ENCODE peak calls at places on chromosomes 2 and 18, in ten cellular contexts. D is fibroblast of lung; B is NCI-H1105; F is activated CD4-positive, CD25-positive, alpha-beta regulatory T cell; C is SW480; H is Right ventricle myocardium superior; R is right atrium auricular region; I is NCI-H1092 treated with DMSO at 0.1 percent for 48 hours; S is DMS153; T is GM20000. G is an unnamed sample.

GRCh38 chr2:44186800-44187199 is 18.1 kb downstream of the PPM1B start:
- DNase-seq in I (no peak), R (no peak), C (no peak), H (no peak), F (no peak), B (no peak), D (no peak), S (no peak), T (no peak), G (no peak)

GRCh38 chr2:187581125-187581896 is 27.1 kb upstream of the TFPI start:
- DNase-seq in S (no peak), R (no peak), I (peak), B (peak), H (no peak), T (peak), F (no peak), D (peak), C (peak), G (no peak)

GRCh38 chr2:235561450-235561849 is 67.6 kb downstream of the AGAP1 start:
- DNase-seq in C (no peak), T (no peak), H (no peak), I (no peak), S (no peak), R (no peak), B (no peak), D (no peak), F (no peak), G (no peak)

GRCh38 chr2:73087311-73087710 is 15.8 kb upstream of the SFXN5 start:
- DNase-seq in S (no peak), T (no peak), I (no peak), H (no peak), B (no peak), C (no peak), R (no peak), F (no peak), D (no peak), G (no peak)

GRCh38 chr2:105612049-105612448 is 132.7 kb upstream of the NCK2 start:
- DNase-seq in C (no peak), B (no peak), S (no peak), T (no peak), I (no peak), R (no peak), H (no peak), F (no peak), D (no peak), G (no peak)

GRCh38 chr2:239648607-239649006 is 247.8 kb upstream of the HDAC4 start:
- DNase-seq in C (no peak), R (no peak), T (no peak), S (no peak), I (no peak), F (no peak), H (no peak), D (no peak), B (no peak), G (no peak)

GRCh38 chr18:32910694-32911296 is 138.0 kb upstream of the KLHL14 start:
- DNase-seq in I (no peak), R (no peak), T (no peak), H (no peak), S (no peak), C (no peak), F (no peak), D (peak), B (no peak), G (no peak)

GRCh38 chr2:96888082-96889011 is 18.5 kb upstream of the SEMA4C start:
- DNase-seq in T (no peak), D (no peak), H (peak), C (no peak), S (peak), I (no peak), R (no peak), B (no peak), F (no peak), G (peak)

GRCh38 chr2:211157856-211158463 is 601.6 kb downstream of the CPS1 start:
- DNase-seq in F (peak), D (peak), R (peak), I (peak), B (peak), H (peak), T (peak), C (peak), S (peak), G (peak)

GRCh38 chr2:174633621-174633927 is 36.0 kb upstream of the WIPF1 start:
- DNase-seq in F (no peak), D (no peak), T (no peak), I (no peak), B (no peak), C (no peak), H (no peak), R (no peak), S (no peak), G (no peak)

GRCh38 chr2:2046497-2046896 is 284.6 kb downstream of the MYT1L start:
- DNase-seq in C (no peak), B (no peak), D (no peak), H (no peak), S (no peak), F (no peak), I (no peak), R (no peak), T (no peak), G (no peak)

GRCh38 chr2:51813245-51813644 is 781.3 kb upstream of the NRXN1 start:
- DNase-seq in D (peak), C (no peak), H (no peak), R (no peak), B (no peak), S (peak), F (no peak), I (no peak), T (no peak), G (no peak)

GRCh38 chr18:62616331-62616805 is 93.5 kb downstream of the ZCCHC2 start:
- DNase-seq in I (no peak), T (no peak), B (no peak), C (no peak), H (no peak), D (no peak), S (no peak), F (no peak), R (no peak), G (no peak)

G was measured in right cardiac atrium.